ENCODE peak calls at places on chromosomes 5 and 9, in four cellular contexts. One of them, this sample, is unnamed.

GRCh38 chr5:177403194-177403825 is 2.8 kb upstream of the PFN3 start:
- DNase-seq in GM12878: no peak
- DNase-seq in SK-N-SH: no peak
- DNase-seq in HepG2: no peak
- DNase-seq in this sample: no peak

GRCh38 chr5:65391591-65391990 is 90.1 kb downstream of the ADAMTS6 start:
- DNase-seq in GM12878: no peak
- DNase-seq in SK-N-SH: no peak
- DNase-seq in HepG2: no peak
- DNase-seq in this sample: no peak

GRCh38 chr9:134712243-134712642 is 70.6 kb downstream of the COL5A1 start:
- DNase-seq in GM12878: no peak
- DNase-seq in SK-N-SH: no peak
- DNase-seq in HepG2: no peak
- DNase-seq in this sample: no peak

GRCh38 chr9:81824802-81825770 is 103.1 kb upstream of the SPATA31D4 start:
- DNase-seq in GM12878: no peak
- DNase-seq in SK-N-SH: no peak
- DNase-seq in HepG2: no peak
- DNase-seq in this sample: no peak

GRCh38 chr5:56326770-56327169 is 93.6 kb upstream of the ANKRD55 start:
- DNase-seq in GM12878: no peak
- DNase-seq in SK-N-SH: no peak
- DNase-seq in HepG2: no peak
- DNase-seq in this sample: no peak

GRCh38 chr5:133294380-133294779 is 242.6 kb downstream of the HSPA4 start:
- DNase-seq in GM12878: no peak
- DNase-seq in SK-N-SH: no peak
- DNase-seq in HepG2: no peak
- DNase-seq in this sample: no peak

GRCh38 chr9:127162046-127162445 is 39.6 kb upstream of the ANGPTL2 start:
- DNase-seq in GM12878: no peak
- DNase-seq in SK-N-SH: no peak
- DNase-seq in HepG2: no peak
- DNase-seq in this sample: no peak

GRCh38 chr9:18672706-18673105 is 198.8 kb downstream of the ADAMTSL1 start:
- DNase-seq in GM12878: no peak
- DNase-seq in SK-N-SH: no peak
- DNase-seq in HepG2: no peak
- DNase-seq in this sample: no peak

GRCh38 chr5:118354806-118355205 is 633.5 kb downstream of the DTWD2 start:
- DNase-seq in GM12878: no peak
- DNase-seq in SK-N-SH: no peak
- DNase-seq in HepG2: no peak
- DNase-seq in this sample: no peak

GRCh38 chr9:27967236-27967635 is 394.0 kb upstream of the C9orf72 start:
- DNase-seq in GM12878: no peak
- DNase-seq in SK-N-SH: no peak
- DNase-seq in HepG2: no peak
- DNase-seq in this sample: no peak

GRCh38 chr5:39772307-39772706 is 347.5 kb upstream of the DAB2 start:
- DNase-seq in GM12878: no peak
- DNase-seq in SK-N-SH: no peak
- DNase-seq in HepG2: no peak
- DNase-seq in this sample: no peak

GRCh38 chr9:20481437-20481836 is 140.9 kb downstream of the MLLT3 start:
- DNase-seq in GM12878: no peak
- DNase-seq in SK-N-SH: no peak
- DNase-seq in HepG2: no peak
- DNase-seq in this sample: no peak

GRCh38 chr9:123377211-123377971 is 21.4 kb downstream of the CRB2 start:
- DNase-seq in GM12878: no peak
- DNase-seq in SK-N-SH: peak; percentile 79
- DNase-seq in HepG2: no peak
- DNase-seq in this sample: no peak

GRCh38 chr5:104512063-104512798 is 949.6 kb upstream of the NUDT12 start:
- DNase-seq in GM12878: no peak
- DNase-seq in SK-N-SH: no peak
- DNase-seq in HepG2: no peak
- DNase-seq in this sample: no peak

GRCh38 chr9:36896296-36896695 is 137.8 kb downstream of the PAX5 start:
- DNase-seq in GM12878: no peak
- DNase-seq in SK-N-SH: no peak
- DNase-seq in HepG2: no peak
- DNase-seq in this sample: no peak

GRCh38 chr9:38271666-38272241 is 120.7 kb upstream of the ALDH1B1 start:
- DNase-seq in GM12878: no peak
- DNase-seq in SK-N-SH: no peak
- DNase-seq in HepG2: no peak
- DNase-seq in this sample: no peak
- TF ChIP-seq TCF12 in GM12878: no peak
- TF ChIP-seq TCF12 in SK-N-SH: no peak
- TF ChIP-seq TCF12 in HepG2: no peak
- TF ChIP-seq TCF12 in this sample: no peak

GRCh38 chr9:7226007-7226670 is 468.4 kb downstream of the KDM4C start:
- DNase-seq in GM12878: no peak
- DNase-seq in SK-N-SH: no peak
- DNase-seq in HepG2: no peak
- DNase-seq in this sample: no peak

GRCh38 chr9:7228786-7229185 is 471.0 kb downstream of the KDM4C start:
- DNase-seq in GM12878: no peak
- DNase-seq in SK-N-SH: no peak
- DNase-seq in HepG2: no peak
- DNase-seq in this sample: no peak

DNA sequence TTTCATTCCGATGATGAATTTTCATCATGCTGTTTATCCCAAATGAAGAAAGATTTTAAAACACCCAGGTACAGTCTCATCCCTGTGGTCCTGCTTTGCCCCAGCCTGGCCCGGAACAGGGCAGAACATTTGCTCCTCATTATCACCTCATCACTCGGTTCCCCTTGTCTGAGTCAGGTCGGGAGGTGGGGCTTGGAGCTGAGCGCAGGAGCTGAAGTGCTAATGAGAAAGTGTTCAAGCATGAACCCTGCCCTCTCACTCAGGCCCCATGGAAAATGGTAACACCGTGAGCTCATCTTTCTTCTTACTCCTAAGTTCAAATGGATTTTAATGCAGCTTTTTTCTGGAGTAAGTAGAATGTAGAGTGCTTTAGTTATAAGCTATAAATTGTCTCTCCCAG is 466.2 kb downstream of the KDM4C start:
- DNase-seq in GM12878: no peak
- DNase-seq in SK-N-SH: no peak
- DNase-seq in HepG2: no peak
- DNase-seq in this sample: no peak
- TF ChIP-seq TCF12 in GM12878: no peak
- TF ChIP-seq TCF12 in SK-N-SH: no peak
- TF ChIP-seq TCF12 in HepG2: no peak
- TF ChIP-seq TCF12 in this sample: no peak

GRCh38 chr9:2955616-2956015 is 111.7 kb upstream of the PUM3 start:
- DNase-seq in GM12878: no peak
- DNase-seq in SK-N-SH: no peak
- DNase-seq in HepG2: no peak
- DNase-seq in this sample: no peak
- TF ChIP-seq TCF12 in GM12878: no peak
- TF ChIP-seq TCF12 in SK-N-SH: no peak
- TF ChIP-seq TCF12 in HepG2: no peak
- TF ChIP-seq TCF12 in this sample: no peak

DNA sequence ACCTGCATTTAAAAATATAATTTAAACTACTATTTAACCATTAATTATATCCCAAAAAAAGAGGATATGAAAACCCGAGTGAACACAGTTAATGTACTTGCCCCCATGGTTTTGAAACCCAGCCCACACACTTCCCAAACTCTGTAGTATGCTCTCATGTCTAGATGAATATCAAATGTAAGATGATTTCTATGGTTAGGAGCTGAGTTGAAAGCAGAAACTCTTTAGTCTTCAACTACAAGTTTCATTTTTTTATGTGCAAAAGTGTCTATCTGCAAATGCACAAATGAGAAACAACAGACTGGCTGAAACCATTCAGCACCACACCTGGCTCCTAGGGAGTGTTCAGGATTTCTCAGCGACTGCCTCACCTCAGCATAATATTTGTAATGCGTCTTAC is 183.3 kb downstream of the SEMA5A start:
- DNase-seq in GM12878: no peak
- DNase-seq in SK-N-SH: no peak
- DNase-seq in HepG2: no peak
- DNase-seq in this sample: no peak
- TF ChIP-seq TCF12 in GM12878: no peak
- TF ChIP-seq TCF12 in SK-N-SH: no peak
- TF ChIP-seq TCF12 in HepG2: no peak
- TF ChIP-seq TCF12 in this sample: no peak

This sample was measured in H1.